ENCODE peak calls at places on chromosomes 7 and 10, in ten cellular contexts. W, H, L, Q, Y, V, D, R, I and O are unnamed samples.

GRCh38 chr10:847868-848267 is 83.6 kb downstream of the LARP4B start:
- DNase-seq in Q (no peak), D (no peak), I (no peak), V (no peak), Y (no peak), W (no peak), R (no peak), L (no peak), H (no peak), O (no peak)

GRCh38 chr7:12607134-12607533 is 36.6 kb downstream of the SCIN start:
- DNase-seq in I (no peak), W (no peak), Q (no peak), D (no peak), R (no peak), H (no peak), Y (no peak), L (no peak), V (no peak), O (no peak)

GRCh38 chr7:111735661-111736323 is 173.5 kb upstream of the IMMP2L start:
- DNase-seq in D (peak), Q (peak), H (peak), V (peak), W (no peak), Y (peak), I (peak), R (no peak), L (peak), O (peak)

GRCh38 chr7:22561356-22561755 is 61.4 kb upstream of the STEAP1B start:
- DNase-seq in W (no peak), I (peak), D (no peak), Q (peak), Y (no peak), L (no peak), R (no peak), V (peak), H (peak), O (no peak)

GRCh38 chr10:48363617-48364355 is 57.3 kb downstream of the MAPK8 start:
- DNase-seq in H (peak), I (peak), L (peak), Y (peak), D (no peak), W (peak), R (no peak), Q (peak), V (no peak), O (peak)

GRCh38 chr10:14032406-14032998 is 298.2 kb downstream of the FRMD4A start:
- DNase-seq in W (peak), H (no peak), Q (no peak), R (no peak), D (no peak), V (no peak), Y (peak), L (no peak), I (peak), O (peak)

GRCh38 chr7:130632111-130632510 is 36.4 kb downstream of the COPG2 start:
- DNase-seq in D (no peak), I (no peak), R (no peak), V (no peak), H (no peak), Q (no peak), W (no peak), L (no peak), Y (peak), O (no peak)

GRCh38 chr10:61627266-61627665 is 35.5 kb upstream of the CABCOCO1 start:
- DNase-seq in L (no peak), V (no peak), Q (no peak), R (no peak), Y (no peak), W (no peak), D (no peak), I (no peak), H (no peak), O (no peak)

GRCh38 chr10:103804866-103805265 is 50.5 kb downstream of the SH3PXD2A start:
- DNase-seq in Q (no peak), I (no peak), V (no peak), W (no peak), Y (no peak), R (no peak), H (no peak), D (no peak), L (no peak), O (no peak)

GRCh38 chr7:143924851-143925250 is 10.2 kb upstream of the OR2F2 start:
- DNase-seq in R (no peak), Q (no peak), L (no peak), W (no peak), Y (no peak), I (no peak), H (no peak), D (no peak), V (no peak), O (no peak)

GRCh38 chr7:3835102-3835501 is 534.0 kb downstream of the SDK1 start:
- DNase-seq in H (no peak), R (no peak), D (no peak), W (no peak), Y (no peak), L (no peak), Q (no peak), V (no peak), I (no peak), O (no peak)

GRCh38 chr7:131244259-131244852 is 83.3 kb upstream of the MKLN1 start:
- DNase-seq in V (no peak), R (no peak), L (no peak), H (peak), D (no peak), Y (peak), W (no peak), I (peak), Q (peak), O (no peak)

GRCh38 chr7:153354071-153354470 is 594.5 kb downstream of the ACTR3B start:
- DNase-seq in Y (no peak), H (no peak), I (no peak), L (no peak), R (no peak), W (no peak), D (no peak), V (no peak), Q (no peak), O (no peak)

GRCh38 chr7:45390180-45390579 is 184.0 kb upstream of the ADCY1 start:
- DNase-seq in L (no peak), W (no peak), Q (no peak), V (no peak), D (no peak), I (no peak), R (no peak), Y (no peak), H (no peak), O (no peak)

GRCh38 chr7:159020987-159021386 is 123.7 kb downstream of the VIPR2 start:
- DNase-seq in H (no peak), Y (peak), Q (no peak), D (no peak), W (no peak), I (no peak), V (no peak), L (no peak), R (peak), O (peak)

GRCh38 chr7:23106801-23107713 is 1.5 kb downstream of the KLHL7 start:
- DNase-seq in H (no peak), I (no peak), W (no peak), L (no peak), V (no peak), R (no peak), D (no peak), Y (no peak), Q (no peak), O (peak)

GRCh38 chr10:93458821-93459257 is 23.3 kb downstream of the MYOF start:
- DNase-seq in V (peak), H (peak), Q (peak), I (peak), Y (peak), L (peak), R (no peak), D (no peak), W (no peak), O (no peak)
- TF ChIP-seq POLR2A in V (no peak), H (peak), Q (peak), I (no peak), Y (no peak), L (no peak), R (no peak), D (no peak), W (no peak), O (no peak)

GRCh38 chr10:72297281-72297967 is 23.7 kb downstream of the DDIT4 start:
- DNase-seq in I (peak), Q (peak), W (peak), V (peak), L (peak), Y (no peak), R (peak), H (peak), D (no peak), O (peak)
- TF ChIP-seq POLR2A in I (no peak), Q (no peak), W (peak), V (peak), L (no peak), Y (no peak), R (peak), H (peak), D (peak), O (peak)

DNA sequence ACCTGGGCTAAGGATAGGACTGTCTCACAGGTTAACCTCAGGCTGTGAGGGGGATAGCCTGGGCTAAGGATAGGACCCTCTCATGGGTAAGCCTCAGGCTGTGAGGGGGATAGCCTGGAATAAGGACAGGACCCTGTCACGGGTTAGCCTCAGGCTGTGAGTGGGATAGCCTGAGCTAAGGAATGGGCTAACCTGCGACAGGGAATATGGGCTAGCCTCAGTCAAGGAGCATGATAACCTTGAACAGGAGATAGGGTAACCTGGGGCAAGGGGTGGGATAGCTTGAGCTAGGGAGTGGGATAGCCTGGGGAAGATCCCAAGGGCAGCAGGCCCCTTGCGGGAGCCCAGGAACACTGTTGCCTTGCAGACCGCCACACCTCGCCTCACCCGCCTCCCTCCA is 42.7 kb downstream of the GRID2IP start:
- DNase-seq in L (no peak), H (no peak), R (no peak), Q (no peak), I (no peak), W (no peak), D (no peak), Y (no peak), V (no peak), O (no peak)
- TF ChIP-seq POLR2A in L (no peak), H (no peak), R (no peak), Q (no peak), I (no peak), W (no peak), D (no peak), Y (no peak), V (no peak), O (no peak)

GRCh38 chr7:36128448-36129047 is 24.5 kb upstream of the EEPD1 start:
- DNase-seq in Q (peak), W (no peak), V (peak), Y (peak), D (no peak), L (peak), R (peak), H (peak), I (peak), O (peak)
- TF ChIP-seq POLR2A in Q (no peak), W (no peak), V (no peak), Y (no peak), D (no peak), L (no peak), R (no peak), H (no peak), I (no peak), O (no peak)

GRCh38 chr7:44068054-44068453 is 2.7 kb upstream of the PGAM2 start:
- DNase-seq in L (no peak), H (no peak), I (no peak), D (no peak), Q (no peak), R (peak), W (no peak), Y (no peak), V (no peak), O (no peak)
- TF ChIP-seq POLR2A in L (no peak), H (no peak), I (no peak), D (peak), Q (no peak), R (no peak), W (no peak), Y (no peak), V (no peak), O (no peak)

GRCh38 chr10:5945561-5946418 is 31.6 kb downstream of the IL15RA start:
- DNase-seq in H (peak), D (no peak), Q (peak), I (peak), W (no peak), Y (no peak), V (no peak), R (no peak), L (peak), O (peak)
- TF ChIP-seq POLR2A in H (no peak), D (no peak), Q (no peak), I (no peak), W (no peak), Y (no peak), V (no peak), R (no peak), L (no peak), O (no peak)